ENCODE peak calls at places on chromosomes 1 and 21, in seven cellular contexts. F is pancreas, C is psoas muscle, S is neural progenitor cell, R is left lung, B is A549, P is breast epithelium. U is an unnamed sample.

GRCh38 chr1:228335406-228336307 is 71.0 kb downstream of the TRIM11 start:
- DNase-seq in F (no peak), C (no peak), S (no peak), R (peak), B (no peak), P (peak), U (no peak)

GRCh38 chr1:246117066-246117791 is 389.9 kb downstream of the SMYD3 start:
- DNase-seq in F (peak), C (no peak), S (peak), R (no peak), B (peak), P (no peak), U (peak)

GRCh38 chr1:22408180-22408579 is 43.5 kb upstream of the ZBTB40 start:
- DNase-seq in F (no peak), C (no peak), S (no peak), R (no peak), B (no peak), P (no peak), U (no peak)

GRCh38 chr1:7727816-7728477 is 43.1 kb upstream of the VAMP3 start:
- DNase-seq in F (no peak), C (no peak), S (no peak), R (no peak), B (no peak), P (no peak), U (no peak)

GRCh38 chr1:174209347-174210187 is 50.2 kb downstream of the RABGAP1L start:
- DNase-seq in F (no peak), C (no peak), S (no peak), R (no peak), B (no peak), P (no peak), U (no peak)

GRCh38 chr21:45080639-45081414 is 6.4 kb downstream of the ADARB1 start:
- DNase-seq in F (no peak), C (no peak), S (no peak), R (no peak), B (no peak), P (no peak), U (peak)

GRCh38 chr1:160580208-160580812 is 1.0 kb upstream of the CD84 start:
- DNase-seq in F (no peak), C (no peak), S (no peak), R (no peak), B (no peak), P (no peak), U (no peak)

GRCh38 chr1:30422251-30422650 is 301.1 kb downstream of the MATN1 start:
- DNase-seq in F (peak), C (no peak), S (no peak), R (peak), B (no peak), P (peak), U (no peak)

GRCh38 chr1:204842892-204843291 is 27.8 kb upstream of the NFASC start:
- DNase-seq in F (no peak), C (no peak), S (no peak), R (no peak), B (no peak), P (no peak), U (no peak)

GRCh38 chr1:194297999-194298598 is 1111.7 kb upstream of the B3GALT2 start:
- DNase-seq in F (no peak), C (no peak), S (no peak), R (no peak), B (no peak), P (no peak), U (peak)

GRCh38 chr1:203692565-203693470 is 66.2 kb downstream of the ATP2B4 start:
- DNase-seq in F (peak), C (peak), S (no peak), R (peak), B (peak), P (peak), U (peak)

GRCh38 chr1:12157366-12158231 is 9.2 kb upstream of the TNFRSF1B start:
- DNase-seq in F (no peak), C (no peak), S (no peak), R (no peak), B (no peak), P (no peak), U (no peak)

GRCh38 chr1:225881081-225882007 is 836 bp downstream of the TMEM63A start:
- DNase-seq in F (peak), C (peak), S (peak), R (peak), B (no peak), P (peak), U (peak)

GRCh38 chr1:101587749-101588148 is 350.9 kb downstream of the S1PR1 start:
- DNase-seq in F (peak), C (peak), S (no peak), R (no peak), B (peak), P (no peak), U (peak)

GRCh38 chr1:230204852-230205251 is 137.8 kb downstream of the GALNT2 start:
- DNase-seq in F (peak), C (no peak), S (no peak), R (no peak), B (no peak), P (no peak), U (no peak)

GRCh38 chr1:207581496-207582168 is 63.3 kb upstream of the CR1L start:
- DNase-seq in F (no peak), C (no peak), S (peak), R (no peak), B (no peak), P (no peak), U (no peak)

GRCh38 chr1:168531605-168532345 is 12.0 kb downstream of the XCL2 start:
- DNase-seq in F (no peak), C (no peak), S (no peak), R (no peak), B (no peak), P (no peak), U (no peak)

GRCh38 chr1:151472852-151473731 is 13.8 kb upstream of the POGZ start:
- DNase-seq in F (peak), C (peak), S (peak), R (peak), B (peak), P (no peak), U (peak)

GRCh38 chr1:12640237-12640957 is 3.5 kb upstream of the AADACL4 start:
- DNase-seq in F (no peak), C (no peak), S (no peak), R (no peak), B (peak), P (no peak), U (peak)

GRCh38 chr1:155645648-155646047 is 35.6 kb downstream of the MSTO1 start:
- DNase-seq in F (no peak), C (peak), S (no peak), R (no peak), B (no peak), P (no peak), U (peak)

GRCh38 chr1:2239384-2239985 is 11.4 kb downstream of the SKI start:
- DNase-seq in F (no peak), C (no peak), S (no peak), R (no peak), B (no peak), P (no peak), U (no peak)
- H3K4me3 ChIP-seq in F (no peak), C (no peak), S (no peak), R (no peak), B (no peak), P (peak), U (no peak)

DNA sequence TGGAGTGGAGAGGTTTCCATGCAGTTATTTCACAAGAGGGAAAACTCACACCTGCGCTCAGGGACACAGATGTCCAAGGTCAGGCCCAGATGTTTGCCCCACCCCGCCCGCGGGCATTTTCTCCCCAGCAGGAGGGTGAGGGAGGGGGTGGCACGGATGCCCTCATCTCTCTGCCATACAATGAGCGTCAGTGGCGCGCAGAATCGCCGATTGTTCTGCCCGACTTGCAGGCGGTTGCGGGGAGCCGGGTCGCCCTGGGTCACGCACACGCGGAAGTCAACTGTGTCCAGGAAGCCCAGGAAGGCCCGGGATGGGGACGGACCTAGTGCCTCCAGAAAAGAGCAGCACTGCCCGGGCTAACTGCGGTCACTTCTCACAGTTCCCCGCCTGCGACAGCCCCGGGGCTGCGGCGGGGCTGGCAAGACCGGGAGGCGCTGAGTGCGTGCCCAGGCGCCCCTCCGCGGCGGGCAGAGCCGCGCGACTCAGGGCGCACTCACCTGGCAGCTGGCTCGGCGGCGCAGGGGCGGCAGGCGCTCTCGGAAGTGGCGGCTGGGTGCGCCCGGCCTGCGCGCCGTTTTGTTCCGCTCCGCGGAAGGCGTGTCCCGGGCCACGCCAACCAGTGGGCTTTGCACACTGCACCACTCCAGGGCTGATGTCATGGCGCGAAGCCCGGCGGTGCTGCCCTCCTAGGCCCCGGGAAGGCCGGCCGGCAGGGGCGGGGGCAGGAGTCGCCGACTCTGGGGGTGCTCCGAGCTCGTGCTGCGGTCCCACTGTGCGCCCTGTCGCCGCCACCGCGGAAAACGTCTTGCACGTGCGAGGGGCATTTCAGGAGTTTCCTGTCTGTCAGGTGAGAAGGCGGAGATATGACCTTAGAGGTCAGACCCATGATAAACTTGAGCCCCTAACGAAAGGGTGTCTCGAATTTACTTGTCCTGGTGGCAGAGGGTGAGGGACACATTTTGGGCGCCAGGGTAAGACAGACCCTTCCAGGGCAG is at the start of gene CSRP1:
- DNase-seq in F (peak), C (peak), S (peak), R (peak), B (peak), P (peak), U (peak)
- TF ChIP-seq CTCF in F (no peak), C (no peak), S (no peak), R (no peak), B (no peak), P (no peak), U (no peak)

DNA sequence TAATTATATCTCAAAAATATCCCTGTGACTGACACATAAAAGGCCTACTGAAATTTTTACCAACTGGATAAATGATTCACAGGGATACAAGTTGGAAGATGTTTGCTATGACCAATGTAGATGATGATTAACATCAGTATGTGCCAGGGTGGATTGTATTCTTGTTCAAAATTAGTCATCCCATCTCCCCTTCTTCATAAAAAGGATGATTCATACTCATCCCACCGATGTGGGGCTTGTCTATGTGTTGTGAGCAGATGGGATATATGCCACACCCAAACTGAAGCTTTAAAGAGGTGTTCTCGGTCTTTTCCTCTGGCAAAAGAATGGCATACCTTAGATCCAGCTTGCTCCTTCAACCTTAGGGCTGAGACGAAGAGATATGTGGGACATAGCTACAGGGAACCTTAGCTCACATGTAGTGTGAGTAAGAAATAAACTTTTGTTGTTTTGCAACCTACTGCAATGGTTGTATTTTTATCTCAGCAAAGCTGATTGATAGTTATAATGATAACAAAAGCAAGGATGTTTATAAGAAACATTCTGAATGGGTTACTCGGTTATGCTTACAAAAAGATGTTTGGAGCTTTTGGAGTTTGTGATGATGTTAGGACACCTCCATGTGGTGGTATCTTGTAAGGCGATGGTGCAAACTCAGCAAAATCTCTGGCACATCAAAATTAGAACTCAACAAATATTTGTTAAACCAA is 29.4 kb downstream of the SPATA17 start:
- DNase-seq in F (no peak), C (no peak), S (peak), R (no peak), B (peak), P (no peak), U (peak)
- H3K4me3 ChIP-seq in F (no peak), C (no peak), S (no peak), R (no peak), B (no peak), P (no peak), U (no peak)

DNA sequence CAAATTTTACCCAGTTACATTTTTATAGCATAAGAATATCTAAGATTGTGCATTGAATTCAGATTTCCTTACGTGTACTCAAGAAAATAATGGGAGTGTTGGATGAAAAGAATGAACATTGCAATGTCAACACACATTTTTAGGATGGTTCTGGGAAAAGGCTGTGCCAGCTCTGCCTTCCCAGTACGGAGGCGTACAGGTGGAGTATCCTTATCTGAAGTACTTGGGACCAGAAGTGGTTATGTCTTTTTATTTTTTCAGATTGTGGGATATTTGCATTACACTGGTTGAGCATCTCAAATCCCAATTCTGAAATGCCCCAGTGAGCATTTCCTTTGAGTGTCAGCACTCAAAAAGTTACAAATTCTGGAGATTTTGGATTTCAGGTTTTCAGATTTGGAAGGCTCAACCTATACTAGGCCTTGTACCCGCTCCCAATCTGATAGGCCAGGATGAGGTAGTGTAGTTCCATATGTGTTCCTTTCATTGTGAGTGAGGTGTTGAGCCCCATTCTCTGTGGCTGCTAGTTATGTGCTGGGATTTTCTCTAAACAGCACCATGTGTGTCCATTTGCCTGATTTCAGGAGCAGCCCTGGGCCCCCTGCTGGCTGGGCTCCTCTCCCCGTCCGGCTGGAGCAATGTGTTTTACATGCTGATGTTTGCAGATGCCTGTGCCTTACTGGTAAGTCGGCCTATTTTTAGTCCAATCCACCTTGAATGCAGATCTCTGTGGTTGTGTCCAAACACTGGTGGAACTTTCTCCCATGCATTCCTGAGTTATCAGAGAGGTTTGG is 60.8 kb downstream of the SLC37A1 start:
- DNase-seq in F (no peak), C (no peak), S (no peak), R (peak), B (no peak), P (peak), U (peak)
- TF ChIP-seq CTCF in F (no peak), C (no peak), S (no peak), R (no peak), B (no peak), P (no peak), U (peak)

GRCh38 chr1:41516168-41516961 is 31.9 kb upstream of the EDN2 start:
- DNase-seq in F (peak), C (peak), S (peak), R (peak), B (peak), P (peak), U (peak)
- H3K4me3 ChIP-seq in F (peak), C (peak), S (peak), R (peak), B (peak), P (peak), U (peak)

DNA sequence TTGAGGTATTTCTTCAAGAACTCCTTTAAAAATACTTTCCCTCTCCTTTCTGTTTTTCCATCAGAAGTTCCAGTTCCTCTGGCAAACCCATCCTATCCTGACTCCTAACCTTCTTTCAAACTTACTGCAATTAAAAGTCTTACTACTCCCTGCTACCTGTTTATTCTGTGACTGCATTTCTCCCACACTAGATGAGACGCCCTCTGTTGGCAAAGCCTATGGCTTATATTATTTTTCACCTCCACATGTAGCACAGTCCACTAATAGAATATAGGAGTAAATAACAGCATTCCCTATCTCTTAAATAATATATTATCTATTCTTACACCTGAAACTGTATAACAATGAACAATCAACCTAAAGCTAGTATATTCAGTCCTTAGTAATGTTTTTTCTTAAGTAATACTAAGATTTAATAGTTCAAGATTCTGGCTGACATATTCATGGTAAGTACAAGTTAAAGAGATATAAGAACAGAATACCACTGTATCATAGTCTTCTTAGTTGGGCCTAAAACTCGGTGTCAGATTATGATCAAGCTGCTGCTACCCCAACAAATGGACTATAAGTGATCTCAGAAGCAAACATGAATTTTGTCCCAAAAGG is 54.8 kb downstream of the RAB3GAP2 start:
- DNase-seq in F (no peak), C (no peak), S (peak), R (no peak), B (peak), P (no peak), U (peak)
- TF ChIP-seq CTCF in F (peak), C (no peak), S (peak), R (peak), B (peak), P (no peak), U (peak)

GRCh38 chr1:235367000-235367908 is at the start of gene TBCE:
- DNase-seq in F (peak), C (peak), S (peak), R (peak), B (peak), P (peak), U (peak)

GRCh38 chr1:235368428-235368827 is 1.2 kb downstream of the TBCE start:
- DNase-seq in F (no peak), C (no peak), S (no peak), R (no peak), B (no peak), P (no peak), U (no peak)

GRCh38 chr1:235369802-235370201 is 2.6 kb downstream of the TBCE start:
- DNase-seq in F (no peak), C (no peak), S (no peak), R (no peak), B (no peak), P (no peak), U (no peak)

GRCh38 chr1:235366286-235366685 is 941 bp upstream of the TBCE start:
- DNase-seq in F (no peak), C (no peak), S (no peak), R (no peak), B (no peak), P (no peak), U (no peak)
- H3K4me3 ChIP-seq in F (no peak), C (no peak), S (no peak), R (no peak), B (no peak), P (no peak), U (no peak)

GRCh38 chr1:8777867-8778266 is 39.6 kb downstream of the RERE start:
- DNase-seq in F (no peak), C (no peak), S (no peak), R (no peak), B (no peak), P (no peak), U (no peak)

GRCh38 chr1:8780405-8780804 is 37.0 kb downstream of the RERE start:
- DNase-seq in F (no peak), C (no peak), S (no peak), R (no peak), B (no peak), P (no peak), U (no peak)

GRCh38 chr1:8776104-8776503 is 41.3 kb downstream of the RERE start:
- DNase-seq in F (no peak), C (no peak), S (no peak), R (no peak), B (no peak), P (no peak), U (no peak)
- TF ChIP-seq CTCF in F (no peak), C (no peak), S (no peak), R (no peak), B (no peak), P (no peak), U (no peak)

DNA sequence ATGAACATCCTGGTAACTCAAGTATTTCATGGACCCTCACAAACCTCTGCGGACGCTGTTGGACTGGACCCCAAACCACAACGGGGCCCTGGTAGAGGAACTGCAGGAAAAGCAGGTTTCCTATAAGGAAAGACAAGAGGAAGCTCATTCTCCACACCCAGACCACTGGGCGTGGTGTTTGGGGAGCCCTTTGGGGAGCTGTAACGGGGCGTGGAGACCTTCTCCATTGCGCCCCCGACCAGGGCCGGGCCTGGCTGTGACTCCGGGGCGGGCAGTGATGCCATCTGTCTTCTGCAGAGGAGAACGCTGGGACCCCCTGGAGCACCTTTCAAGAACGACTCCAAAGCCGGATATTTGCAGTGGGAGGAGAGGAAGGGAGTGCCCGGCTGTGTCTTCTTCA is 30.0 kb upstream of the AGPAT3 start:
- DNase-seq in F (no peak), C (no peak), S (no peak), R (peak), B (no peak), P (no peak), U (no peak)
- H3K4me3 ChIP-seq in F (no peak), C (no peak), S (no peak), R (no peak), B (no peak), P (no peak), U (no peak)

U was measured in choroid plexus epithelial cell.